ENCODE peak calls at places on chromosome 22, in ten cellular contexts. L is A549, V is left ventricle myocardium inferior, M is psoas muscle, W is body of pancreas, Z is Calu3, J is choroid plexus epithelial cell, U is thoracic aorta, S is GM20000, E is HFFc6. X is an unnamed sample.

GRCh38 chr22:32005453-32005852 is 37.6 kb upstream of the SLC5A1 start:
- DNase-seq in E (peak), S (no peak), W (no peak), J (peak), L (peak), Z (peak), V (no peak), M (no peak), U (no peak), X (no peak)

GRCh38 chr22:34842630-34843029 is 223.3 kb upstream of the ISX start:
- DNase-seq in J (no peak), E (no peak), W (no peak), Z (no peak), V (no peak), L (no peak), S (no peak), U (no peak), M (no peak), X (no peak)

GRCh38 chr22:19422440-19423301 is 8.9 kb downstream of the HIRA start:
- DNase-seq in E (peak), J (peak), U (no peak), Z (no peak), W (no peak), M (no peak), L (no peak), V (no peak), S (no peak), X (no peak)

GRCh38 chr22:19942886-19943664 is 1.5 kb upstream of the TXNRD2 start:
- DNase-seq in M (no peak), E (peak), V (no peak), J (peak), L (peak), U (no peak), W (no peak), Z (no peak), S (no peak), X (no peak)

GRCh38 chr22:19981961-19982920 is 34.4 kb downstream of the ARVCF start:
- DNase-seq in M (peak), J (no peak), U (no peak), Z (no peak), W (no peak), S (no peak), E (no peak), V (no peak), L (no peak), X (no peak)

GRCh38 chr22:46076651-46077339 is 73.5 kb upstream of the PPARA start:
- DNase-seq in J (peak), W (peak), S (no peak), M (peak), L (peak), Z (peak), V (peak), U (no peak), E (peak), X (no peak)

GRCh38 chr22:22907551-22908494 is 20.2 kb downstream of the IGLL5 start:
- DNase-seq in J (no peak), W (no peak), E (no peak), S (no peak), M (no peak), V (no peak), U (no peak), Z (no peak), L (no peak), X (no peak)

GRCh38 chr22:27673839-27674238 is 127.7 kb downstream of the MN1 start:
- DNase-seq in V (no peak), S (no peak), M (peak), U (no peak), W (peak), L (no peak), J (no peak), E (no peak), Z (no peak), X (no peak)

GRCh38 chr22:27477171-27477570 is 324.4 kb downstream of the MN1 start:
- DNase-seq in J (no peak), Z (no peak), V (no peak), S (no peak), U (no peak), W (no peak), M (no peak), E (no peak), L (no peak), X (no peak)

GRCh38 chr22:46119093-46119728 is 31.1 kb upstream of the PPARA start:
- DNase-seq in Z (no peak), U (no peak), E (no peak), S (no peak), L (peak), J (no peak), M (no peak), W (peak), V (no peak), X (no peak)

GRCh38 chr22:41445171-41446056 is 1.2 kb downstream of the TOB2 start:
- DNase-seq in J (peak), L (peak), W (no peak), Z (no peak), S (no peak), V (peak), E (no peak), U (no peak), M (no peak), X (peak)
- TF ChIP-seq CTCF in J (no peak), L (no peak), W (no peak), Z (no peak), S (no peak), V (no peak), E (no peak), U (no peak), M (no peak), X (no peak)

DNA sequence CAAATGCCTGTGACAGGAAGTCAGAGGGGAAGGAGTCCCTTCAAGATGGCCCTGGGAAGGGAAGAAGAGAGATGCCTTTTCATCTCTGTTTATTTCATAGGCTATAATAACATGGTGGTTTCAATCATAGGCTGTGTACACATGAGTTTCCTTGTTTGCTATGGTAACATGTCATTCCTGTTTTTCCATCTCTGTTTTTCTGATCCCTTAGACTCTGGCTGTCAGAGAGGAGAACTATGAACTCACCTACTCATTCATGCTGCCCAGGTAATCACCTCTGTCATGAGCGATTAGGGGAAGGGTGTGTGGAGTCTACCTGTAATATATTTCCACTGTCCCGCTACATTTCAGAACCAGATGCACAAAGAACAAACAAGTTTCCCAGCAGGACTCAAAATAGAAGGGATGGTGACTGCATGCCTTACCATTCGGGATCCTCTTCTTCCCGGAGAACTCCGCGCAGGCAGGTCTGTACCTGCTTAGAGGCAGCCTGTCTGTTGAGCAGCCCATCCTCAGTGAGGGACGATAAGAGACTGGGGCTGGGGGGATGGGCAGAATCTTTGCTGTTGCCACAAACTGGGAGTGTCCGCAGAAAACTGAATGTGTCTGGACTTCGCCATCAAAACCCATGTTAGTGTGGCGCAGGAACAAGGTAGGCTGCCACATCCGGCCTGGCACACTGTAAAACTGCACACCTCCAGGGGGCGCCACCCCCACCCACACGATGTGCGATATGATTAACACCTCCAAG is 7.1 kb upstream of the PEX26 start:
- DNase-seq in V (no peak), E (no peak), M (no peak), S (no peak), U (no peak), L (no peak), W (no peak), J (no peak), Z (no peak), X (peak)
- TF ChIP-seq CTCF in V (no peak), E (peak), M (peak), S (no peak), U (no peak), L (no peak), W (no peak), J (peak), Z (no peak), X (peak)

DNA sequence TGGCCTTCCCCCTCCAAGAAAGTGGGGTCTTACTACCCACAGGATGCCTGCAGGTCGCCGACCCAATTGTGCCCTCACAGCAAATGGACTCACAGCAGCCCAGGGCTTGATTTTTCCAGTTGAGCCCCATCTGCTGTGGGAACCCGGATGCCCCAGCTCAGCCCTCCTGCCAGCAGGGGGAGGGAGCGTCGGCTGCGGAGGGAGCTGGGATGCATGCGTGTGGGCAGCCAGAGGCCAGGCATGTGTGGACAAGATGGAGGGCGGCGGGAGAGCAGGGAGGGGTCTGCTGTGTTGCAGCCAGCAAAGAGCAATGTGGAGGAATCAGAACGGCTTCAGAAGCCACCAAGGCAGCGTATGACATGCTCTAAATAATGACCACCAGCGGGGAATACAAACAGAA is 41.0 kb upstream of the EIF3D start:
- DNase-seq in W (no peak), Z (peak), S (no peak), E (no peak), J (peak), M (no peak), L (peak), U (no peak), V (no peak), X (no peak)
- TF ChIP-seq CTCF in W (no peak), Z (peak), S (no peak), E (peak), J (peak), M (no peak), L (no peak), U (no peak), V (peak), X (no peak)

DNA sequence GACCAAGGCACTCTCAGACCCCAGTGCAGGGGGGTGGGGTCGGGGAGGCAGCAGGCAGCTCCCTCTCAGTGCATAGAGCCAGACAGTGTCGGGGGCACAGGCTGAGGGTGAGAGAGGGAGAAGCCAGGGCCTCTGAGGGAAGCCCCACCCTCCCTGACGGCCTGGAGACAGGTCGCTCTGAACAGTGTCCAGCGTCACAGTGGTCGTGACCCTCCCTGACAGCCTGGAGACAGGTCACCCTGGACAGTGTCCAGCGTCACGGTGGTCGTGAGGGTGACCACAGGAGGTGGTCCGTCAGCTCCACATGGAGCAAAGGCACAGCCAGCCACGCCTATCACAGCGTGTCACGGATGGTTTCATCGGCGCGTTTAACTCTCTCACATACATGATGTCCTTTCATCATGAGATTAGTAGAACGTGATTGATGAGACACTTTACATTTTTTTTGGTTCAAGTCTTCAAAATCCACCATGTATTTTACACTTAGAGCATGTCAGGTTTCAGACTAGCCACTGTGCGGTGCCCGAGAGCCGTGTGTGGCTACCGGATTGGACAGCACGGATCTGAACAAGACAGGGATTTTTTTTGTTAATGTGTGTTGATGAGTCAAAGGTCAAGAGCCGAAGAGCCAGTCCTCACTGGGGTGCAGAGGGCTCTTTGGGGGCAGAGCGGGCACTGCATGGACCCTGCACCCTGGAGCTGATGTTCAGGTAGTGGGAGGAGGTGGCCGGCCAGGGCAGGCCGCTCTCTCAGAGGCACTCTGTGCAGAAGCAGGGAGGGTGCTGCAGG is 23.9 kb upstream of the PANX2 start:
- DNase-seq in L (peak), V (peak), J (peak), W (peak), S (no peak), E (peak), M (peak), Z (peak), U (no peak), X (no peak)
- TF ChIP-seq CTCF in L (peak), V (peak), J (peak), W (peak), S (peak), E (peak), M (peak), Z (peak), U (peak), X (no peak)

DNA sequence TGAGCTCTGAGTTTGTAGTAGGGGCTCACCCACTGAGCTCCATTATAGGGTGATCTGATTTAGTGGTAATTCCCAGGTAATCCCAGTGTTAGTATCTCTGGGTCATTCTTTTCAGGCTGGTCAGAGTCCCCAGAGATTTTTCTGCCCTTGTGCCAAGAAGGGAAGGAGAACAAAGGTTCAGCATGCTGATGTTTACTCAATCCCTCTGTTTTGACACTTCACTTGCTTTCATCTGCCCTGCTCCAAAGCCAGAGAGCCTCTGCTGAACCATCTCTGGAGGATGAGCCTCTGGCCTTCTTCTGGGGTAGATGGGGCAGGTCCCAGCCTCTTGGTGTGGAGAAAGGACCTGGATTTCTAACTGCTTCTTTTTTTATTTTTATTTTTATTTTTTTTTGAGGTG is 10.2 kb downstream of the UPB1 start:
- DNase-seq in L (no peak), W (no peak), Z (no peak), S (no peak), V (no peak), J (no peak), E (no peak), M (no peak), U (no peak), X (no peak)
- TF ChIP-seq CTCF in L (no peak), W (no peak), Z (no peak), S (no peak), V (no peak), J (no peak), E (no peak), M (no peak), U (no peak), X (no peak)

GRCh38 chr22:21725956-21726649 is 9.5 kb downstream of the YPEL1 start:
- DNase-seq in M (no peak), E (no peak), W (no peak), Z (no peak), U (no peak), J (no peak), V (no peak), S (no peak), L (no peak), X (no peak)

GRCh38 chr22:21728270-21728669 is 7.3 kb downstream of the YPEL1 start:
- DNase-seq in U (no peak), S (no peak), W (no peak), E (no peak), M (no peak), J (no peak), Z (no peak), L (no peak), V (no peak), X (no peak)

GRCh38 chr22:21727159-21727558 is 8.4 kb downstream of the YPEL1 start:
- DNase-seq in W (no peak), L (no peak), U (no peak), J (no peak), Z (no peak), V (no peak), M (no peak), S (no peak), E (no peak), X (no peak)

GRCh38 chr22:21727768-21728167 is 7.8 kb downstream of the YPEL1 start:
- DNase-seq in L (no peak), W (no peak), M (no peak), V (no peak), E (no peak), Z (no peak), S (no peak), U (no peak), J (no peak), X (no peak)

DNA sequence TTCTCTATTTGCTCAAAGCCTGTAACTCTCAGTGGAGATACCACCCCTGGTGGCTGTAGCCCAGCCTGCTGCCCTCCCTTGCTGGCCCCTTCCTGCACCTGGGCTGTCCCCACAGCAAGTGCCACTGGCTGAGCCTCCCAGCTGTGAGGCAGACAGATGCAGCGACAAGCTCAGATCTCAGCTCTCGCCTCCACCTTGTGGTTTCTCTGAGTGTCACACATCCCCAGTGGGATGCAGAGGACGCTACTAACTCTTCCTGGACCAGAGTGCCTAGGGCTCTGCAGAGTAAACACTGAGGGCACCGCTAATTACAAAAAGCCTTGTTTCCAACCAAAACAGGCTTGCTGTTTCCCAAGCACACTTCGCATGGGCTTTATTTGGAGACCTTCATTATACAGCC is 8.9 kb downstream of the YPEL1 start:
- DNase-seq in M (no peak), W (no peak), J (peak), V (no peak), U (no peak), E (no peak), Z (no peak), L (peak), S (peak), X (peak)
- TF ChIP-seq CTCF in M (no peak), W (no peak), J (peak), V (no peak), U (no peak), E (peak), Z (no peak), L (peak), S (peak), X (peak)

GRCh38 chr22:17199131-17199731 is 20.0 kb downstream of the ADA2 start:
- DNase-seq in V (peak), S (no peak), W (no peak), M (peak), E (no peak), L (no peak), J (peak), U (no peak), Z (no peak), X (no peak)
- TF ChIP-seq CTCF in V (no peak), S (no peak), W (no peak), M (no peak), E (no peak), L (no peak), J (no peak), U (no peak), Z (no peak), X (no peak)